ENCODE peak calls at places on chromosomes 5 and 9, in nine cellular contexts. One of them, this sample, is unnamed.

GRCh38 chr5:81552844-81553569 is 159.1 kb upstream of the ACOT12 start:
- DNase-seq in NCI-H1417: no peak
- DNase-seq in NCI-H1105 treated with DMSO at 0.1 percent for 48 hours: no peak
- DNase-seq in nucleus accumbens: no peak
- DNase-seq in effector CD8-positive, alpha-beta T cell: no peak
- DNase-seq in GF-D8: no peak
- DNase-seq in endothelial cell: no peak
- DNase-seq in LoVo: no peak
- DNase-seq in NCI-H1092 treated with DMSO at 0.1 percent for 48 hours: no peak
- DNase-seq in this sample: peak; percentile 80

GRCh38 chr5:163682226-163682625 is 176.8 kb downstream of the MAT2B start:
- DNase-seq in NCI-H1417: no peak
- DNase-seq in NCI-H1105 treated with DMSO at 0.1 percent for 48 hours: no peak
- DNase-seq in nucleus accumbens: no peak
- DNase-seq in effector CD8-positive, alpha-beta T cell: no peak
- DNase-seq in GF-D8: no peak
- DNase-seq in endothelial cell: no peak
- DNase-seq in LoVo: no peak
- DNase-seq in NCI-H1092 treated with DMSO at 0.1 percent for 48 hours: no peak
- DNase-seq in this sample: no peak

GRCh38 chr5:143140492-143141231 is 262.8 kb downstream of the NR3C1 start:
- DNase-seq in NCI-H1417: no peak
- DNase-seq in NCI-H1105 treated with DMSO at 0.1 percent for 48 hours: peak; percentile 43
- DNase-seq in nucleus accumbens: no peak
- DNase-seq in effector CD8-positive, alpha-beta T cell: no peak
- DNase-seq in GF-D8: no peak
- DNase-seq in endothelial cell: no peak
- DNase-seq in LoVo: no peak
- DNase-seq in NCI-H1092 treated with DMSO at 0.1 percent for 48 hours: peak; percentile 63
- DNase-seq in this sample: peak; percentile 99

GRCh38 chr5:15966066-15966640 is 213.4 kb downstream of the MARCHF11 start:
- DNase-seq in NCI-H1417: no peak
- DNase-seq in NCI-H1105 treated with DMSO at 0.1 percent for 48 hours: no peak
- DNase-seq in nucleus accumbens: no peak
- DNase-seq in effector CD8-positive, alpha-beta T cell: no peak
- DNase-seq in GF-D8: no peak
- DNase-seq in endothelial cell: no peak
- DNase-seq in LoVo: no peak
- DNase-seq in NCI-H1092 treated with DMSO at 0.1 percent for 48 hours: no peak
- DNase-seq in this sample: no peak

GRCh38 chr9:91085499-91086291 is 276.0 kb downstream of the AUH start:
- DNase-seq in NCI-H1417: peak; percentile 32
- DNase-seq in NCI-H1105 treated with DMSO at 0.1 percent for 48 hours: no peak
- DNase-seq in nucleus accumbens: no peak
- DNase-seq in effector CD8-positive, alpha-beta T cell: no peak
- DNase-seq in GF-D8: peak; percentile 93
- DNase-seq in endothelial cell: no peak
- DNase-seq in LoVo: no peak
- DNase-seq in NCI-H1092 treated with DMSO at 0.1 percent for 48 hours: no peak
- DNase-seq in this sample: no peak

GRCh38 chr5:96780626-96781025 is 27.1 kb downstream of the ERAP1 start:
- DNase-seq in NCI-H1417: no peak
- DNase-seq in NCI-H1105 treated with DMSO at 0.1 percent for 48 hours: no peak
- DNase-seq in nucleus accumbens: no peak
- DNase-seq in effector CD8-positive, alpha-beta T cell: no peak
- DNase-seq in GF-D8: no peak
- DNase-seq in endothelial cell: no peak
- DNase-seq in LoVo: peak; percentile 7
- DNase-seq in NCI-H1092 treated with DMSO at 0.1 percent for 48 hours: no peak
- DNase-seq in this sample: peak; percentile 27

GRCh38 chr9:99632349-99633038 is 189.2 kb upstream of the NR4A3 start:
- DNase-seq in NCI-H1417: no peak
- DNase-seq in NCI-H1105 treated with DMSO at 0.1 percent for 48 hours: no peak
- DNase-seq in nucleus accumbens: no peak
- DNase-seq in effector CD8-positive, alpha-beta T cell: no peak
- DNase-seq in GF-D8: no peak
- DNase-seq in endothelial cell: no peak
- DNase-seq in LoVo: no peak
- DNase-seq in NCI-H1092 treated with DMSO at 0.1 percent for 48 hours: no peak
- DNase-seq in this sample: no peak

GRCh38 chr9:136565075-136565721 is 19.4 kb upstream of the NOTCH1 start:
- DNase-seq in NCI-H1417: no peak
- DNase-seq in NCI-H1105 treated with DMSO at 0.1 percent for 48 hours: no peak
- DNase-seq in nucleus accumbens: no peak
- DNase-seq in effector CD8-positive, alpha-beta T cell: no peak
- DNase-seq in GF-D8: no peak
- DNase-seq in endothelial cell: no peak
- DNase-seq in LoVo: no peak
- DNase-seq in NCI-H1092 treated with DMSO at 0.1 percent for 48 hours: no peak
- DNase-seq in this sample: no peak

GRCh38 chr5:57175586-57175985 is 1.7 kb downstream of the GPBP1 start:
- DNase-seq in NCI-H1417: no peak
- DNase-seq in NCI-H1105 treated with DMSO at 0.1 percent for 48 hours: no peak
- DNase-seq in nucleus accumbens: no peak
- DNase-seq in effector CD8-positive, alpha-beta T cell: peak; percentile 16
- DNase-seq in GF-D8: no peak
- DNase-seq in endothelial cell: no peak
- DNase-seq in LoVo: no peak
- DNase-seq in NCI-H1092 treated with DMSO at 0.1 percent for 48 hours: no peak
- DNase-seq in this sample: peak; percentile 28